ENCODE peak calls at places on chromosomes 3 and 15, in nine cellular contexts. I, N, P, V, M, U, H, E and J are unnamed samples.

GRCh38 chr3:25527796-25528195 is 99.7 kb downstream of the RARB start:
- DNase-seq in I (no peak), N (no peak), P (no peak), V (no peak), M (no peak), U (peak), H (no peak), E (no peak), J (peak)

GRCh38 chr15:59371458-59372351 is 966 bp downstream of the MYO1E start:
- DNase-seq in I (no peak), N (no peak), P (peak), V (no peak), M (peak), U (peak), H (peak), E (no peak), J (no peak)

GRCh38 chr15:75136118-75136517 is 65.6 kb upstream of the C15orf39 start:
- DNase-seq in I (no peak), N (no peak), P (no peak), V (no peak), M (no peak), U (no peak), H (no peak), E (no peak), J (no peak)

GRCh38 chr3:150296123-150296750 is 111.9 kb upstream of the TSC22D2 start:
- DNase-seq in I (no peak), N (no peak), P (no peak), V (no peak), M (no peak), U (no peak), H (no peak), E (no peak), J (no peak)

GRCh38 chr3:184884359-184885017 is 72.5 kb downstream of the VPS8 start:
- DNase-seq in I (no peak), N (no peak), P (no peak), V (no peak), M (no peak), U (no peak), H (no peak), E (no peak), J (no peak)

GRCh38 chr3:190197346-190197763 is 76.7 kb upstream of the P3H2 start:
- DNase-seq in I (no peak), N (no peak), P (no peak), V (no peak), M (no peak), U (no peak), H (no peak), E (no peak), J (no peak)

GRCh38 chr3:187679638-187680396 is 9.6 kb upstream of the SST start:
- DNase-seq in I (peak), N (peak), P (peak), V (peak), M (peak), U (peak), H (peak), E (peak), J (peak)

GRCh38 chr3:194871143-194871863 is 185.6 kb downstream of the FAM43A start:
- DNase-seq in I (no peak), N (no peak), P (peak), V (peak), M (no peak), U (peak), H (no peak), E (no peak), J (peak)

GRCh38 chr3:77320514-77320913 is 280.6 kb downstream of the ROBO2 start:
- DNase-seq in I (no peak), N (no peak), P (no peak), V (no peak), M (no peak), U (no peak), H (no peak), E (no peak), J (no peak)

GRCh38 chr15:82540984-82541431 is 751 bp upstream of the RPS17 start:
- DNase-seq in I (no peak), N (no peak), P (peak), V (no peak), M (peak), U (no peak), H (no peak), E (no peak), J (no peak)

GRCh38 chr15:25683415-25683814 is 179.7 kb downstream of the ATP10A start:
- DNase-seq in I (no peak), N (no peak), P (no peak), V (no peak), M (no peak), U (no peak), H (no peak), E (no peak), J (no peak)

GRCh38 chr3:29694783-29695182 is 413.9 kb downstream of the RBMS3 start:
- DNase-seq in I (no peak), N (no peak), P (no peak), V (peak), M (no peak), U (peak), H (no peak), E (no peak), J (peak)

GRCh38 chr15:75200765-75201608 is 695 bp upstream of the C15orf39 start:
- DNase-seq in I (peak), N (peak), P (peak), V (no peak), M (peak), U (peak), H (peak), E (no peak), J (no peak)

GRCh38 chr3:2603734-2604297 is 505.1 kb downstream of the CNTN4 start:
- DNase-seq in I (no peak), N (no peak), P (no peak), V (no peak), M (no peak), U (no peak), H (no peak), E (no peak), J (no peak)

GRCh38 chr3:78895528-78895927 is 872.3 kb downstream of the ROBO1 start:
- DNase-seq in I (no peak), N (no peak), P (no peak), V (no peak), M (no peak), U (peak), H (no peak), E (no peak), J (no peak)

GRCh38 chr15:100945006-100945405 is 25.8 kb downstream of the LRRK1 start:
- DNase-seq in I (no peak), N (no peak), P (no peak), V (no peak), M (no peak), U (no peak), H (no peak), E (no peak), J (no peak)

GRCh38 chr3:127658234-127658633 is 14.5 kb upstream of the ABTB1 start:
- DNase-seq in I (no peak), N (no peak), P (no peak), V (no peak), M (no peak), U (no peak), H (no peak), E (no peak), J (no peak)